ENCODE peak calls at places on chromosomes 7 and 10, in four cellular contexts. One of them, this sample, is unnamed.

GRCh38 chr10:30000802-30001571 is 58.4 kb downstream of the JCAD start:
- DNase-seq in OCI-LY7: no peak
- DNase-seq in anterior cingulate cortex: no peak
- DNase-seq in omental fat pad: no peak
- DNase-seq in this sample: peak

GRCh38 chr10:28151636-28152035 is 151.2 kb downstream of the MPP7 start:
- DNase-seq in OCI-LY7: no peak
- DNase-seq in anterior cingulate cortex: no peak
- DNase-seq in omental fat pad: no peak
- DNase-seq in this sample: no peak

GRCh38 chr7:4809691-4810090 is 34.3 kb downstream of the AP5Z1 start:
- DNase-seq in OCI-LY7: no peak
- DNase-seq in anterior cingulate cortex: no peak
- DNase-seq in omental fat pad: no peak
- DNase-seq in this sample: no peak

GRCh38 chr7:101542527-101543241 is 86.4 kb downstream of the MYL10 start:
- DNase-seq in OCI-LY7: peak
- DNase-seq in anterior cingulate cortex: peak
- DNase-seq in omental fat pad: peak
- DNase-seq in this sample: peak

GRCh38 chr7:4013793-4014192 is 668.3 kb upstream of the FOXK1 start:
- DNase-seq in OCI-LY7: no peak
- DNase-seq in anterior cingulate cortex: no peak
- DNase-seq in omental fat pad: no peak
- DNase-seq in this sample: no peak

GRCh38 chr7:36683695-36684357 is 40.5 kb downstream of the AOAH start:
- DNase-seq in OCI-LY7: no peak
- DNase-seq in anterior cingulate cortex: no peak
- DNase-seq in omental fat pad: no peak
- DNase-seq in this sample: no peak

GRCh38 chr7:1916621-1916970 is 246.5 kb downstream of the ELFN1 start:
- DNase-seq in OCI-LY7: no peak
- DNase-seq in anterior cingulate cortex: no peak
- DNase-seq in omental fat pad: no peak
- DNase-seq in this sample: no peak

GRCh38 chr7:30984359-30985107 is 20.8 kb downstream of the GHRHR start:
- DNase-seq in OCI-LY7: no peak
- DNase-seq in anterior cingulate cortex: no peak
- DNase-seq in omental fat pad: no peak
- DNase-seq in this sample: peak

GRCh38 chr10:816958-817357 is 114.5 kb downstream of the LARP4B start:
- DNase-seq in OCI-LY7: no peak
- DNase-seq in anterior cingulate cortex: no peak
- DNase-seq in omental fat pad: no peak
- DNase-seq in this sample: no peak

GRCh38 chr10:124721295-124722052 is 22.7 kb downstream of the FAM53B start:
- DNase-seq in OCI-LY7: no peak
- DNase-seq in anterior cingulate cortex: no peak
- DNase-seq in omental fat pad: no peak
- DNase-seq in this sample: no peak

GRCh38 chr10:22340362-22341189 is 4.7 kb upstream of the SPAG6 start:
- DNase-seq in OCI-LY7: peak
- DNase-seq in anterior cingulate cortex: peak
- DNase-seq in omental fat pad: no peak
- DNase-seq in this sample: peak

GRCh38 chr7:44587843-44588711 is 6.0 kb upstream of the TMED4 start:
- DNase-seq in OCI-LY7: peak
- DNase-seq in anterior cingulate cortex: peak
- DNase-seq in omental fat pad: peak
- DNase-seq in this sample: peak

GRCh38 chr10:73060738-73061635 is 35.7 kb downstream of the P4HA1 start:
- DNase-seq in OCI-LY7: peak
- DNase-seq in anterior cingulate cortex: no peak
- DNase-seq in omental fat pad: no peak
- DNase-seq in this sample: no peak

GRCh38 chr7:116292381-116292780 is 82.0 kb downstream of the TES start:
- DNase-seq in OCI-LY7: no peak
- DNase-seq in anterior cingulate cortex: no peak
- DNase-seq in omental fat pad: no peak
- DNase-seq in this sample: no peak

GRCh38 chr7:92461027-92462003 is 14.0 kb downstream of the GATAD1 start:
- DNase-seq in OCI-LY7: peak
- DNase-seq in anterior cingulate cortex: no peak
- DNase-seq in omental fat pad: no peak
- DNase-seq in this sample: peak

GRCh38 chr7:114645451-114645850 is 230.8 kb downstream of the FOXP2 start:
- DNase-seq in OCI-LY7: no peak
- DNase-seq in anterior cingulate cortex: no peak
- DNase-seq in omental fat pad: no peak
- DNase-seq in this sample: no peak

GRCh38 chr10:68586622-68587325 is 26.6 kb downstream of the TET1 start:
- DNase-seq in OCI-LY7: no peak
- DNase-seq in anterior cingulate cortex: no peak
- DNase-seq in omental fat pad: no peak
- DNase-seq in this sample: no peak

GRCh38 chr10:36254191-36254590 is 612.1 kb upstream of the FZD8 start:
- DNase-seq in OCI-LY7: no peak
- DNase-seq in anterior cingulate cortex: no peak
- DNase-seq in omental fat pad: peak
- DNase-seq in this sample: no peak

This sample was measured in astrocyte of the cerebellum.